ENCODE peak calls at places on chromosomes 13 and 19, in five cellular contexts. C is transverse colon, A is esophagus squamous epithelium, P is neural progenitor cell, Q is brain microvascular endothelial cell. W is an unnamed sample.

GRCh38 chr13:101382086-101382485 is 34.2 kb downstream of the NALCN start:
- DNase-seq in C (no peak), A (no peak), P (no peak), Q (no peak), W (peak; percentile 54)

GRCh38 chr13:32430018-32430747 is 2.3 kb upstream of the N4BP2L1 start:
- DNase-seq in C (no peak), A (no peak), P (no peak), Q (no peak), W (no peak)

GRCh38 chr13:24693862-24694471 is 13.8 kb downstream of the ATP12A start:
- DNase-seq in C (peak; percentile 36), A (no peak), P (peak; percentile 86), Q (peak; percentile 42), W (peak; percentile 90)

GRCh38 chr19:46309056-46309455 is 12.2 kb downstream of the HIF3A start:
- DNase-seq in C (no peak), A (no peak), P (no peak), Q (no peak), W (no peak)

GRCh38 chr19:10672529-10673150 is 18.5 kb downstream of the ILF3 start:
- DNase-seq in C (no peak), A (no peak), P (no peak), Q (no peak), W (no peak)

GRCh38 chr13:27419333-27419732 is 5.1 kb upstream of the GTF3A start:
- DNase-seq in C (no peak), A (no peak), P (no peak), Q (no peak), W (no peak)

GRCh38 chr13:43579321-43579720 is 207.5 kb downstream of the ENOX1 start:
- DNase-seq in C (no peak), A (no peak), P (no peak), Q (no peak), W (no peak)

GRCh38 chr13:71320452-71320851 is 546.6 kb downstream of the DACH1 start:
- DNase-seq in C (no peak), A (no peak), P (peak; percentile 34), Q (peak; percentile 19), W (peak; percentile 63)

GRCh38 chr19:51258165-51258564 is 7.3 kb downstream of the SIGLECL1 start:
- DNase-seq in C (no peak), A (no peak), P (no peak), Q (no peak), W (peak; percentile 17)

GRCh38 chr13:47611664-47612288 is 389.3 kb downstream of the SUCLA2 start:
- DNase-seq in C (no peak), A (no peak), P (no peak), Q (peak; percentile 66), W (no peak)

GRCh38 chr19:43362179-43362578 is 8.7 kb downstream of the CD177 start:
- DNase-seq in C (no peak), A (no peak), P (no peak), Q (no peak), W (no peak)

GRCh38 chr19:52170304-52170703 is 1.1 kb downstream of the ZNF836 start:
- DNase-seq in C (no peak), A (no peak), P (no peak), Q (no peak), W (peak; percentile 57)

GRCh38 chr19:39155741-39156140 is 30.2 kb downstream of the PAK4 start:
- DNase-seq in C (no peak), A (no peak), P (no peak), Q (no peak), W (no peak)

GRCh38 chr13:113880651-113881611 is 17.1 kb upstream of the GAS6 start:
- DNase-seq in C (no peak), A (no peak), P (no peak), Q (no peak), W (peak; percentile 24)

GRCh38 chr13:36997716-36998427 is 1.3 kb downstream of the ALG5 start:
- DNase-seq in C (no peak), A (no peak), P (no peak), Q (no peak), W (no peak)

GRCh38 chr19:13055213-13056051 is 47.2 kb downstream of the LYL1 start:
- DNase-seq in C (peak; percentile 54), A (no peak), P (peak; percentile 75), Q (peak; percentile 70), W (peak; percentile 80)

GRCh38 chr13:63696055-63696454 is 2280.4 kb upstream of the PCDH20 start:
- DNase-seq in C (no peak), A (no peak), P (no peak), Q (no peak), W (no peak)

GRCh38 chr19:9070066-9070465 is 16.8 kb upstream of the OR1M1 start:
- DNase-seq in C (no peak), A (no peak), P (peak; percentile 86), Q (no peak), W (peak; percentile 84)

DNA sequence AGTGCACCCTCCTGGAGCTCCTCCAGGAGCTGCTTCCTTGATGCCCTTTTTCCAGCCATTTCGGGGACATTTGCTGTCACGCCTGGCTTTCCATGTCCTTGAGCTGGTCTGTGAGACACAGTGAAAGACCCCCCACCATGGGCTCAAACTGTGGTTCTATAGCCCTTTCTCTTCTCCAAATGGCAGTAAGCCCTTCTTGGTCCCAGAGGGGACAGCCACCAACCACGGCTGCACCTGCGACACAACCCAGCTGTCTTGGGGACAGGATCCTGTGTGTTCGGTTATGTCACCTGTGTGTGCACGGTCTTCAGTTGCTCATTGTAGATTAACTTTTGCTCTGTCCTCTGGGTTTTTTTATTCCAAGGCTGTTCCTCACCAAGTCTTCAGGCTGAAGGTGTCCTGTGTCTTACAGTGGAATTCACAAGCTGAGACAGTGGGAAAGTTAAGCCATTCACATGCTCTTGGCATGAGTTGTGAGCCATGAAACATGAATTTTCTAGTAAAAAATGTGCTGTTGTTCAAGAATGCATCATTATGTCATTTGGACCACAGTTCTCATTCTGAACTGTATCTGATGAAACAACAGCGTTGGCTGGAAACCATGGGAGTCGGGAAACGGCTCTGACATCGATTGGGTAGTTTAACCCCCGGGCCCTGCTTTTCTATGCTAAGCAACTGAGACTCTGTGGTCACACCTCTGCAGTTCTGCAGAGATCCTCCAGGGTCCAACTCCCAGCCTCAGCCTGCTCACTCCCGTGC is 129.5 kb upstream of the MCF2L start:
- DNase-seq in C (no peak), A (no peak), P (no peak), Q (peak; percentile 25), W (peak; percentile 41)
- TF ChIP-seq CTCF in C (no peak), A (no peak), P (no peak), Q (no peak), W (peak; percentile 13)

GRCh38 chr13:85497652-85498051 is 301.6 kb downstream of the SLITRK6 start:
- DNase-seq in C (no peak), A (no peak), P (no peak), Q (peak; percentile 99), W (no peak)
- H3K27ac ChIP-seq in C (no peak overlapping the region), A (no peak overlapping the region), P (no peak overlapping the region), Q (peak overlapping the region; percentile 18), W (no peak overlapping the region)

GRCh38 chr13:50810468-50810867 is 33.0 kb downstream of the DLEU7 start:
- DNase-seq in C (no peak), A (no peak), P (no peak), Q (no peak), W (no peak)

GRCh38 chr13:50801087-50801931 is 42.2 kb downstream of the DLEU7 start:
- DNase-seq in C (peak; percentile 65), A (no peak), P (peak; percentile 80), Q (peak; percentile 71), W (peak; percentile 88)

GRCh38 chr13:50809133-50810090 is 34.1 kb downstream of the DLEU7 start:
- DNase-seq in C (no peak), A (no peak), P (no peak), Q (no peak), W (no peak)

GRCh38 chr13:50810998-50811397 is 32.5 kb downstream of the DLEU7 start:
- DNase-seq in C (no peak), A (no peak), P (no peak), Q (no peak), W (no peak)

DNA sequence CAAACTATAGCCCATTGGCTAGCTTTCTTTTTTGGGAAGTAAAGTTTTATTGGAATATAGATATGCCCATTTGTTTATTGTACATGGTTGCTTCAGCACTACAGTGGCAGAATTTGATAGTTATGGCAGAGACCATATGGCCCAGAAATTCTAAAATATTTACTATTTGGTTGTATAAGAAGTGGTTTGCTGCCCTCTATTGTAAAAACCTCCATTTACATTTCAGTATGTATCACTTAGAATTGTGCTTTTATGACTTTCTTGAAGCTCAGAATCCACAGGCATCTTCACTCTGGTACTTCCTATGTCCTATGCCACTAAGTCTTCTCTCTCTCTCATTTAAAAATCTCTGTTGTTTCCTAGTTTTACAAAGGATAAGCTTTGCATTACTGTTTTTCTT is 37.7 kb downstream of the DLEU7 start:
- DNase-seq in C (no peak), A (no peak), P (peak; percentile 11), Q (no peak), W (no peak)
- TF ChIP-seq CTCF in C (no peak), A (no peak), P (peak; percentile 33), Q (no peak), W (peak; percentile 57)

DNA sequence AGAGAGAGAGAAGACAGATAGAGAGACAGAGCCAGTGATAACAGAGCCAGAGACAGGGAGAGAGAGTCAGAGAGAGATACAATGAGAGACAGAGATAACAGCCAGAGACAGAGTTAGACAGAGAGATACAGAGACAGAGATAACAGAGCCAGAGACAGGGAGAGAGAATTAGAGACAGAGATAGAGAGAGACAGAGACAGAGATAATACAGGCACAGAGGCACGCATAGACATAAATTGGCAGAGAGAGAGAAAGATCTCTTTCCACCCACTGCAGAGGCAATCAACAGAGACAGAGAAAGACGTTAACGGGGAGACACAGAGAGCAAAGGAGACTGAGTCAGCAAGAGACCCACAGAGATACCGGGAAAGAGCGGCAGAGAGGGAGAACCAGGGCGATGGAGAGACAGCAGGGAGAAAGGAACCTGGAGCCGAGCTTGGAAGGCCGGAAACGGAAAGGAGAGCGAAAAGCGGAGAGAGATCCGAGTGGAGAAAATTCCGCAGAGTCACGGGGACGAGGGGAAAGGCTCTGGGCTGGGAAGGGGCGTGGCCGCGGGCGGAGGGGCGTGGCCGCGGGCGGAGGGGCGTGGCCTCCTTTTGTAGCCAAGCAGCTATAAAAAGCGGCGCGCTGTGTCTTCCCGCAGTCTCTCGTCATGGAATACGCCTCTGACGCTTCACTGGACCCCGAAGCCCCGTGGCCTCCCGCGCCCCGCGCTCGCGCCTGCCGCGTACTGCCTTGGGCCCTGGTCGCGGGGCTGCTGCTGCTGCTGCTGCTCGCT is at the start of gene TNFSF9:
- DNase-seq in C (peak; percentile 94), A (no peak), P (peak; percentile 92), Q (peak; percentile 85), W (peak; percentile 96)
- H3K27ac ChIP-seq in C (peak within 1 kb of the TSS; percentile 52), A (peak within 1 kb of the TSS; percentile 66), P (no peak within 1 kb of the TSS), Q (peak within 1 kb of the TSS; percentile 32), W (no peak within 1 kb of the TSS)

GRCh38 chr19:3201911-3202310 is 16.2 kb downstream of the NCLN start:
- DNase-seq in C (no peak), A (no peak), P (no peak), Q (no peak), W (no peak)
- TF ChIP-seq CTCF in C (no peak), A (no peak), P (no peak), Q (no peak), W (no peak)

GRCh38 chr13:110398564-110399507 is 91.8 kb downstream of the COL4A2 start:
- DNase-seq in C (no peak), A (no peak), P (no peak), Q (no peak), W (no peak)
- H3K27ac ChIP-seq in C (peak overlapping the region; percentile 94), A (peak overlapping the region; percentile 79), P (no peak overlapping the region), Q (peak overlapping the region; percentile 100), W (no peak overlapping the region)

W was measured in endodermal cell.